ENCODE peak calls at places on chromosomes 7 and 10, in four cellular contexts. I is A549; D is CD8-positive, alpha-beta T cell; T is endodermal cell. S is an unnamed sample.
A peak's percentile ranks its signal among the peaks of the same experiment; 100 is the strongest.

GRCh38 chr7:112739436-112740180 is 50.6 kb downstream of the TMEM168 start:
- DNase-seq in T (no peak), D (no peak), I (no peak), S (no peak)

GRCh38 chr7:156898938-156899337 is 6.0 kb upstream of the LMBR1 start:
- DNase-seq in D (no peak), I (no peak), T (no peak), S (no peak)

GRCh38 chr10:78960316-78960800 is 108.4 kb upstream of the ZMIZ1 start:
- DNase-seq in I (no peak), T (no peak), D (no peak), S (no peak)

GRCh38 chr10:6227346-6227745 is 24.6 kb downstream of the PFKFB3 start:
- DNase-seq in T (no peak), D (no peak), I (no peak), S (no peak)

GRCh38 chr7:72818663-72819366 is 9.2 kb downstream of the TYW1B start:
- DNase-seq in T (no peak), I (no peak), D (no peak), S (no peak)

GRCh38 chr10:69316313-69317059 is 38.2 kb downstream of the HK1 start:
- DNase-seq in D (no peak), T (peak; percentile 53), I (no peak), S (no peak)

GRCh38 chr7:151460474-151460855 is 20.5 kb upstream of the CRYGN start:
- DNase-seq in T (peak; percentile 56), D (no peak), I (no peak), S (no peak)

GRCh38 chr7:5646846-5647245 is 134.6 kb downstream of the RNF216 start:
- DNase-seq in D (no peak), T (no peak), I (no peak), S (no peak)

GRCh38 chr7:93359520-93360198 is 127.5 kb downstream of the VPS50 start:
- DNase-seq in D (no peak), T (no peak), I (no peak), S (no peak)

GRCh38 chr10:71581376-71581775 is 138.2 kb downstream of the C10orf105 start:
- DNase-seq in D (no peak), T (no peak), I (no peak), S (no peak)

GRCh38 chr7:128459394-128459878 is 3.8 kb downstream of the HILPDA start:
- DNase-seq in T (peak; percentile 88), D (peak; percentile 69), I (peak; percentile 82), S (peak; percentile 79)

GRCh38 chr10:6958254-6958653 is 378.2 kb upstream of the PRKCQ start:
- DNase-seq in I (no peak), T (no peak), D (no peak), S (peak; percentile 48)

GRCh38 chr7:82443801-82444219 is 233 bp upstream of the CACNA2D1 start:
- DNase-seq in T (peak; percentile 93), I (peak; percentile 84), D (no peak), S (no peak)

GRCh38 chr7:21113609-21114416 is 314.1 kb upstream of the SP4 start:
- DNase-seq in T (no peak), I (no peak), D (no peak), S (no peak)

GRCh38 chr10:17474595-17474994 is 20.2 kb upstream of the ST8SIA6 start:
- DNase-seq in D (no peak), T (peak; percentile 36), I (no peak), S (no peak)

GRCh38 chr10:29876008-29876555 is 183.3 kb downstream of the JCAD start:
- DNase-seq in D (no peak), T (no peak), I (no peak), S (no peak)

GRCh38 chr7:122975341-122975740 is 20.2 kb downstream of the TAS2R16 start:
- DNase-seq in I (no peak), D (no peak), T (no peak), S (no peak)

GRCh38 chr7:94403546-94403945 is 8.9 kb downstream of the COL1A2 start:
- DNase-seq in D (no peak), I (no peak), T (no peak), S (no peak)

GRCh38 chr7:5597772-5598171 is 174.1 kb upstream of the TNRC18 start:
- DNase-seq in T (no peak), I (no peak), D (no peak), S (no peak)

GRCh38 chr10:129839285-129840195 is 124.5 kb downstream of the EBF3 start:
- DNase-seq in T (no peak), I (no peak), D (no peak), S (no peak)

GRCh38 chr10:79084012-79084971 is 15.5 kb downstream of the ZMIZ1 start:
- DNase-seq in T (no peak), D (peak; percentile 20), I (peak; percentile 82), S (no peak)

GRCh38 chr10:76201962-76202361 is 770.5 kb downstream of the LRMDA start:
- DNase-seq in D (no peak), I (no peak), T (no peak), S (no peak)

GRCh38 chr7:30080818-30081217 is 52.6 kb downstream of the PLEKHA8 start:
- DNase-seq in D (no peak), T (no peak), I (no peak), S (no peak)

GRCh38 chr7:88281729-88282128 is 25.0 kb downstream of the STEAP4 start:
- DNase-seq in I (no peak), D (no peak), T (no peak), S (no peak)

GRCh38 chr10:86960003-86960862 is 1.8 kb downstream of the SNCG start:
- DNase-seq in I (no peak), D (no peak), T (peak; percentile 88), S (peak; percentile 47)

GRCh38 chr7:157488966-157489365 is 152.2 kb downstream of the DNAJB6 start:
- DNase-seq in I (no peak), D (peak; percentile 1), T (peak; percentile 26), S (no peak)

GRCh38 chr10:5544216-5544805 is 19.6 kb downstream of the CALML3 start:
- DNase-seq in D (no peak), T (no peak), I (no peak), S (no peak)

GRCh38 chr7:102287465-102288146 is 938 bp downstream of the SH2B2 start:
- DNase-seq in T (peak; percentile 80), I (no peak), D (no peak), S (no peak)

GRCh38 chr7:40701836-40702551 is 567.2 kb downstream of the SUGCT start:
- DNase-seq in D (no peak), T (no peak), I (no peak), S (no peak)

GRCh38 chr10:6665847-6666246 is 85.8 kb upstream of the PRKCQ start:
- DNase-seq in T (no peak), D (peak; percentile 51), I (no peak), S (peak; percentile 59)

GRCh38 chr10:101405006-101405405 is 51.0 kb downstream of the BTRC start:
- DNase-seq in D (no peak), T (no peak), I (no peak), S (no peak)

GRCh38 chr10:78471326-78471722 is 437.7 kb downstream of the RPS24 start:
- DNase-seq in D (no peak), I (no peak), T (no peak), S (no peak)

GRCh38 chr10:69123306-69123746 is 652 bp upstream of the VPS26A start:
- DNase-seq in I (peak; percentile 74), D (no peak), T (no peak), S (no peak)

GRCh38 chr7:28687631-28688030 is 270.5 kb downstream of the TRIL start:
- DNase-seq in D (no peak), T (no peak), I (no peak), S (no peak)

GRCh38 chr10:79129361-79129997 is 60.7 kb downstream of the ZMIZ1 start:
- DNase-seq in T (peak; percentile 96), D (no peak), I (peak; percentile 63), S (no peak)

GRCh38 chr7:122886357-122887081 is at the start of gene CADPS2:
- DNase-seq in I (peak; percentile 73), D (no peak), T (peak; percentile 93), S (no peak)

GRCh38 chr7:57218196-57218716 is 86.0 kb upstream of the ZNF479 start:
- DNase-seq in I (no peak), T (no peak), D (no peak), S (no peak)

GRCh38 chr7:57215423-57215822 is 83.2 kb upstream of the ZNF479 start:
- DNase-seq in I (no peak), T (no peak), D (no peak), S (no peak)

GRCh38 chr7:57216340-57216739 is 84.1 kb upstream of the ZNF479 start:
- DNase-seq in T (no peak), I (no peak), D (no peak), S (no peak)

GRCh38 chr7:57225666-57226065 is 93.4 kb upstream of the ZNF479 start:
- DNase-seq in T (no peak), D (no peak), I (no peak), S (no peak)

GRCh38 chr7:57220746-57221145 is 88.5 kb upstream of the ZNF479 start:
- DNase-seq in T (no peak), D (no peak), I (no peak), S (no peak)
- H3K9me3 ChIP-seq in T (peaks cover 62% of the 10 kb centered on the region), D (no peaks in the 10 kb centered on the region), I (peaks cover 3% of the 10 kb centered on the region), S (no peaks in the 10 kb centered on the region)

GRCh38 chr7:80309971-80310549 is 175.4 kb downstream of the GNAI1 start:
- DNase-seq in D (no peak), I (no peak), T (no peak), S (no peak)
- H3K27ac ChIP-seq in D (no peak overlapping the region), I (no peak overlapping the region), T (no peak overlapping the region), S (no peak overlapping the region)

DNA sequence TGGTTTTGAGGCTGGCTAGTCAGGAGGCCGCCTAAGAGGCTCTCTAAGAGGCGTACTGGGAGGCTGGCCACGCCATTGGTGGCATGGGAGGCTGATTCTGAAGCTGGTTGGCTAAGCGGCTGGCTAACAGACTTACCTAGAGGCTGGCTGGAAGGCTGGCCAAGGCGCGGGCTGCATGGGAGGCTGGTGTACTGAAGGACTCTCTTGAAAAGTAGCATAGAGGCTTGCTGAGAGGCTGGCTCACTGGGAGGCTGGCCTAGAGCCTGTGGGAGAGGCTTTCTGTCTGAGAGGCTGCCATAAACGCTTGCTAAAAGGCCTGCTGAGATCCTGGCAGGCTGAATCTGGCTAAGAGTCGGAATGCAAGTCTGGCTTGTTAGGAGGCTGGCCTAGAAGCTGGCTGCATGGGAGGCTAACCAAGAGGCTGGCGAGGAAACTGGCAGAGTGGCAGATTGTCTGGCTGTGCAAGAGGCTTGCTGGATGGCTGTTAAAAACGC is 134.4 kb downstream of the OR13A1 start:
- DNase-seq in T (no peak), D (no peak), I (no peak), S (no peak)
- H3K4me1 ChIP-seq in T (no peaks in the 10 kb centered on the region), D (no peaks in the 10 kb centered on the region), I (no peaks in the 10 kb centered on the region), S (no peaks in the 10 kb centered on the region)

DNA sequence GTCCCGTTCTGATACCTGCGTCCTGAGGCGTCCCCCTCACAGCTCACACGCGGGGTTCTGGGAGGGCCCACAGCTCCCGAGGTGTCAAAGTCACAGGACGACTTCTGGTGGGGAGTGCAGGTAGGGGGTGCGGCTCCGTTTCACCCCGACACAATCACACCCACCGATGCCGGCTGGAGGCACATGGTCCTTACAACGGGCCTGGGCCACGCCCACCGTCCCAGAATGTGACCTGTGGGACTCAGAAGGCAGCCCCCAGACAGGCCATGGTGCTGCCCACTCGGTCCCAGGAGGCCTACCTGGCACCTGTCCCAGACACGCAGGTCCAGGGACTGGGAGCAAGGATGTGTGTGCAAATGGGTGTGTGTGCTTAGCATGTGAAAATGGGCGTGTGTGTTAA is 86.0 kb downstream of the UNCX start:
- DNase-seq in I (no peak), D (no peak), T (no peak), S (no peak)
- H3K9me3 ChIP-seq in I (no peaks in the 10 kb centered on the region), D (no peaks in the 10 kb centered on the region), T (no peaks in the 10 kb centered on the region), S (no peaks in the 10 kb centered on the region)

GRCh38 chr7:2986561-2986960 is 57.1 kb downstream of the CARD11 start:
- DNase-seq in I (no peak), T (no peak), D (no peak), S (no peak)
- H3K27ac ChIP-seq in I (no peak overlapping the region), T (no peak overlapping the region), D (no peak overlapping the region), S (no peak overlapping the region)